ENCODE peak calls at places on chromosomes 3 and 15, in four cellular contexts. O is mesenchymal stem cell, G is colonic mucosa, N is HFF-Myc. W is an unnamed sample.
A peak's percentile ranks its signal among the peaks of the same experiment; 100 is the strongest.

GRCh38 chr3:7536510-7536909 is 675.6 kb downstream of the GRM7 start:
- DNase-seq in O (no peak), G (no peak), N (no peak), W (no peak)

GRCh38 chr15:80777836-80778620 is 1.1 kb upstream of the CEMIP start:
- DNase-seq in O (no peak), G (no peak), N (no peak), W (no peak)

GRCh38 chr3:1469248-1469647 is 376.4 kb downstream of the CNTN6 start:
- DNase-seq in O (no peak), G (no peak), N (no peak), W (no peak)

GRCh38 chr3:121477589-121477988 is 68.2 kb downstream of the POLQ start:
- DNase-seq in O (peak; percentile 53), G (no peak), N (peak; percentile 15), W (no peak)

GRCh38 chr15:48395532-48396011 is 64.3 kb downstream of the DUT start:
- DNase-seq in O (peak; percentile 24), G (no peak), N (no peak), W (no peak)

GRCh38 chr3:60010778-60011177 is 961.0 kb upstream of the CFAP20DC start:
- DNase-seq in O (no peak), G (peak; percentile 18), N (no peak), W (peak; percentile 27)

GRCh38 chr15:26772588-26773484 is at the start of gene GABRB3:
- DNase-seq in O (no peak), G (peak; percentile 25), N (no peak), W (no peak)

GRCh38 chr15:50128266-50128665 is 9.2 kb upstream of the ATP8B4 start:
- DNase-seq in O (peak; percentile 22), G (peak; percentile 44), N (no peak), W (no peak)

GRCh38 chr3:138850151-138850550 is 15.4 kb upstream of the PIK3CB start:
- DNase-seq in O (peak; percentile 31), G (no peak), N (no peak), W (no peak)

GRCh38 chr15:41462396-41462795 is 31.3 kb upstream of the ITPKA start:
- DNase-seq in O (peak; percentile 54), G (no peak), N (no peak), W (no peak)

GRCh38 chr3:114635878-114636277 is 342.1 kb downstream of the TIGIT start:
- DNase-seq in O (no peak), G (no peak), N (no peak), W (no peak)

GRCh38 chr3:109685084-109686079 is 348.0 kb upstream of the DPPA4 start:
- DNase-seq in O (peak; percentile 94), G (peak; percentile 39), N (peak; percentile 98), W (no peak)

GRCh38 chr3:83928391-83928790 is 1030.4 kb upstream of the CADM2 start:
- DNase-seq in O (no peak), G (no peak), N (no peak), W (peak; percentile 72)

GRCh38 chr15:74383695-74384565 is 16.5 kb upstream of the CYP11A1 start:
- DNase-seq in O (no peak), G (no peak), N (no peak), W (peak; percentile 68)

GRCh38 chr15:29437888-29438713 is 168.5 kb upstream of the NSMCE3 start:
- DNase-seq in O (no peak), G (no peak), N (no peak), W (no peak)

GRCh38 chr3:150349314-150350097 is 58.6 kb upstream of the TSC22D2 start:
- DNase-seq in O (no peak), G (no peak), N (no peak), W (no peak)

GRCh38 chr15:37636736-37637135 is 297.7 kb upstream of the TMCO5A start:
- DNase-seq in O (no peak), G (no peak), N (no peak), W (no peak)

GRCh38 chr3:16370503-16370871 is 105.5 kb downstream of the OXNAD1 start:
- DNase-seq in O (no peak), G (no peak), N (no peak), W (no peak)

GRCh38 chr3:16372362-16373269 is 107.6 kb downstream of the OXNAD1 start:
- DNase-seq in O (no peak), G (no peak), N (no peak), W (peak; percentile 33)

GRCh38 chr3:16369247-16369646 is 104.2 kb downstream of the OXNAD1 start:
- DNase-seq in O (no peak), G (no peak), N (no peak), W (no peak)

GRCh38 chr3:16370872-16371740 is 106.1 kb downstream of the OXNAD1 start:
- DNase-seq in O (no peak), G (no peak), N (no peak), W (peak; percentile 64)

DNA sequence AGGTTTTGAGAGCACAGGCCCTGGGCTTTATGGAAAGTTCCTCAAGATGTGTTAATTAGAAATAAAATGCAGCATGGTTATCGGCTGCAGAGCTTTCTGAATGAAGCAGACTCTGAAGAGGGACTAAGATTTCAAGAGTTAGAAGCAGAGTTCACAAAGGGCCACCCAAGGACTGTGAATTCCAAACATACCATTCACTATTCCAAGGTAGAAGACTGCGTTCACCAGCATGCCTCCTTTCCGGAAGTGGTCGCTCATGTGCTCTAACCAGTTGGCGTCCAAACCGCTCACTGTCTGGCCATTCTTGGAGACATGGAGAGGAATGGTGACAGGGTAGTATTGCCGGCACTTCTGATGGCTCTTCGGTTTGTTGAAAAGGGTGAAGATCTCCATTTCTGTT is 104.9 kb downstream of the OXNAD1 start:
- DNase-seq in O (no peak), G (no peak), N (no peak), W (no peak)
- H3K4me3 ChIP-seq in O (no peak overlapping the region), G (no peak overlapping the region), N (no peak overlapping the region), W (no peak overlapping the region)

GRCh38 chr3:197407053-197407452 is 108.6 kb upstream of the DLG1 start:
- DNase-seq in O (no peak), G (no peak), N (no peak), W (no peak)

GRCh38 chr3:197407526-197407925 is 109.1 kb upstream of the DLG1 start:
- DNase-seq in O (no peak), G (no peak), N (no peak), W (no peak)

GRCh38 chr3:197404754-197405153 is 106.3 kb upstream of the DLG1 start:
- DNase-seq in O (no peak), G (no peak), N (no peak), W (no peak)

GRCh38 chr3:197408177-197408957 is 110.0 kb upstream of the DLG1 start:
- DNase-seq in O (no peak), G (no peak), N (no peak), W (no peak)

GRCh38 chr3:197406266-197406665 is 107.9 kb upstream of the DLG1 start:
- DNase-seq in O (no peak), G (no peak), N (no peak), W (no peak)
- H3K4me3 ChIP-seq in O (no peak overlapping the region), G (no peak overlapping the region), N (no peak overlapping the region), W (no peak overlapping the region)

GRCh38 chr3:160052385-160053047 is 63.9 kb downstream of the IL12A start:
- DNase-seq in O (no peak), G (no peak), N (no peak), W (no peak)
- H3K4me3 ChIP-seq in O (no peak overlapping the region), G (no peak overlapping the region), N (no peak overlapping the region), W (no peak overlapping the region)

DNA sequence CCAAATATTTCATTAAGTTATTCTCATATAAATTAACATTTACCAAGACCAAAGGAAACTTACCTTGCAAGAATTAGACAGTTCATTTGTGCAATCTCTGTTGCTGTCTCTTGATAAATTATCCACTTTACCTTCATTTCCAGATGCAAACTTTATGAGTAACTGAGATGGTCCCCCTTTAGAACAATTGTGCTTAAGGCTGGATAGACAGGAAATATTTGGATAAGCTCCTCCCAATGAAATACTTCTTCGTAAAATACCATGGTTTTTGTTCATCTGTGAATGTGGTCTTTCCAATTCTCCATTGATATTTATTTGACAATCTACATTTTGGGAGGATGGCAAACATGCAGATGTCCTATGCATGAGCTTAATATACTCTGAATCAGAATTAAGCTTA is 78.2 kb downstream of the NEDD4 start:
- DNase-seq in O (no peak), G (no peak), N (no peak), W (no peak)
- H3K4me3 ChIP-seq in O (no peak overlapping the region), G (no peak overlapping the region), N (peak overlapping the region; percentile 45), W (no peak overlapping the region)

DNA sequence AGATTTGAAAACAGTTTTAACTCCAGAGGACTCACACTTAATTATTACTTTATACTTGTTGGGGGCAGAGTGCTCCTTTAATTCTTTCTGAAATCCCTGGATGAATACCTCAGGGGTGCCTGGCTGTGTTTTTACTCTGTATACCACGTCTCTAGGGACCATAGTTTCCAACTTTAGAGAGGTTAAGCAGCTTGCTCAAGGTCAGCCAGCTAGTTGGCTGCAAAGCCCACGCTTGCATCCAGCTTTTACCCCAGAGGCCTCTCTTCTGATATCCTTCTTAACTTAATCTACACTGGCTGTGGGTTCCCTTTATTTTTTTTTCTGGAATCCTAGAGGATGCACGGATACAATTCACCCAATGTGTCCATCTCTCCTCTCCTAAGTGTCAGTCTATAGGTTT is 1.4 kb downstream of the PDZRN3 start:
- DNase-seq in O (peak; percentile 36), G (no peak), N (no peak), W (no peak)
- H3K4me3 ChIP-seq in O (no peak overlapping the region), G (peak overlapping the region; percentile 44), N (peak overlapping the region; percentile 85), W (no peak overlapping the region)

DNA sequence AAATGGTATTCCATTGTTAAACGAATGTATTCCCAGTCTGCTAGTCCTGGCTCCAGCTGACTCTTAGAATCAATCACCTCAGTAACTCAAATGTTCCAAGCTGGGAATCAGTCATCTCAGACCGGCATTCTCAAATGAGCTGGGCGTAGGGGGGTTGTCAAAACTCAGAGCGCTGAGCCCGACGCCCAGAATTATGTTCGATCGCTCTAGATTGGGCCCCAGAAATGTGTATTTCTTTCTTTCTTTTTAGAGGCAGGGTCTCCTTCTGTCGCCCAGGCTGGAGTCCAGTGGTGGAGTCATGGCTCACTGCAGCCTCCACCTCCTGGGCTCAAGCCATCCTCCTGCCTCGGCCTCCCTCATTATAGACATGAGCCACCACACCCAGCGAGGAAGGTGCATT is 99.3 kb upstream of the IGF1R start:
- DNase-seq in O (no peak), G (no peak), N (no peak), W (no peak)
- H3K4me3 ChIP-seq in O (no peak overlapping the region), G (no peak overlapping the region), N (peak overlapping the region; percentile 50), W (no peak overlapping the region)

GRCh38 chr3:23741403-23741706 is 64.4 kb upstream of the UBE2E1 start:
- DNase-seq in O (no peak), G (no peak), N (no peak), W (no peak)

GRCh38 chr3:23735575-23736326 is 70.0 kb upstream of the UBE2E1 start:
- DNase-seq in O (peak; percentile 50), G (no peak), N (no peak), W (no peak)

GRCh38 chr3:23740517-23741402 is 65.0 kb upstream of the UBE2E1 start:
- DNase-seq in O (peak; percentile 60), G (peak; percentile 76), N (no peak), W (peak; percentile 51)

GRCh38 chr3:23739536-23739935 is 66.2 kb upstream of the UBE2E1 start:
- DNase-seq in O (peak; percentile 79), G (no peak), N (no peak), W (no peak)

DNA sequence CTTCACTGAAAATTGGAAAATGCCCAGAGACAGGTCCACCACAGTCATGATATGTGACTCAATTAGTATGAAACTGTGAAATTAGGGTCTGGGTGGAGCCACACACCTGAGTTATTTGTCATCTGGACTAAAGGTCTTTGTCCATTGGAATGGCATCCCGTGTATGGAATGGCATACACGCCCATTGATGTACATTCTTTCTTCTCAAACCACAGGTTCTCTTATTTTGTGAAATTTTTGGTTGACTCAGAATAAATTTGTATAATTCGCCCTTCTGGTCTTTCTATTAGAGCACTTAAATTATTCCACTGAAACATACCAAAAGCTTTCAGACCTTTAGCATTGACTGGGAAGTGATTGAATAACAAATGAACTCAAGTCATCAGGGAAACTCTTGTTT is 66.8 kb upstream of the UBE2E1 start:
- DNase-seq in O (no peak), G (no peak), N (no peak), W (no peak)
- H3K4me3 ChIP-seq in O (no peak overlapping the region), G (no peak overlapping the region), N (no peak overlapping the region), W (no peak overlapping the region)

W was measured in OCI-LY7.